ENCODE peak calls at places on chromosomes 2 and 18, in four cellular contexts. V, Q, B and Y are unnamed samples.

GRCh38 chr2:368386-368785 is 80.5 kb upstream of the ALKAL2 start:
- DNase-seq in V (no peak), Q (no peak), B (no peak), Y (no peak)

GRCh38 chr2:113407446-113408099 is 29.9 kb upstream of the ZNG1B start:
- DNase-seq in V (peak), Q (no peak), B (no peak), Y (peak)

GRCh38 chr2:203330434-203330833 is 2.2 kb downstream of the ABI2 start:
- DNase-seq in V (no peak), Q (peak), B (no peak), Y (peak)

GRCh38 chr18:68839701-68840100 is 41.8 kb downstream of the CCDC102B start:
- DNase-seq in V (no peak), Q (no peak), B (no peak), Y (no peak)

GRCh38 chr2:177645241-177645640 is 252.7 kb downstream of the AGPS start:
- DNase-seq in V (no peak), Q (no peak), B (no peak), Y (no peak)

GRCh38 chr2:133780099-133780996 is 212.1 kb upstream of the NCKAP5 start:
- DNase-seq in V (peak), Q (peak), B (peak), Y (peak)

GRCh38 chr2:164560181-164560792 is 61.0 kb downstream of the GRB14 start:
- DNase-seq in V (peak), Q (no peak), B (no peak), Y (peak)

GRCh38 chr2:8692783-8693768 is 11.2 kb downstream of the ID2 start:
- DNase-seq in V (peak), Q (peak), B (no peak), Y (peak)

GRCh38 chr2:237315170-237315880 is 98.6 kb downstream of the COL6A3 start:
- DNase-seq in V (peak), Q (no peak), B (no peak), Y (no peak)

GRCh38 chr2:88181511-88181910 is 11.4 kb downstream of the THNSL2 start:
- DNase-seq in V (no peak), Q (no peak), B (no peak), Y (no peak)

GRCh38 chr2:218734190-218734975 is 23.7 kb downstream of the TTLL4 start:
- DNase-seq in V (peak), Q (no peak), B (no peak), Y (no peak)

GRCh38 chr2:192038152-192038551 is 156.6 kb downstream of the TMEFF2 start:
- DNase-seq in V (no peak), Q (no peak), B (no peak), Y (no peak)

GRCh38 chr2:166539340-166540162 is 45.5 kb upstream of the SCN7A start:
- DNase-seq in V (peak), Q (peak), B (peak), Y (peak)

GRCh38 chr2:163343316-163343715 is 392.5 kb downstream of the FIGN start:
- DNase-seq in V (no peak), Q (no peak), B (no peak), Y (no peak)

GRCh38 chr2:107001964-107002696 is 116.2 kb upstream of the ST6GAL2 start:
- DNase-seq in V (no peak), Q (no peak), B (no peak), Y (peak)

GRCh38 chr2:127423476-127423840 is 5.2 kb downstream of the PROC start:
- DNase-seq in V (no peak), Q (no peak), B (no peak), Y (no peak)

GRCh38 chr2:127128508-127128907 is 21.6 kb upstream of the BIN1 start:
- DNase-seq in V (no peak), Q (no peak), B (peak), Y (no peak)

GRCh38 chr2:119192893-119193292 is 30.7 kb upstream of the STEAP3 start:
- DNase-seq in V (no peak), Q (no peak), B (no peak), Y (no peak)

GRCh38 chr2:57759131-57759530 is 287.5 kb upstream of the VRK2 start:
- DNase-seq in V (no peak), Q (no peak), B (no peak), Y (no peak)

GRCh38 chr2:11079131-11079824 is 76.0 kb upstream of the SLC66A3 start:
- DNase-seq in V (no peak), Q (no peak), B (no peak), Y (no peak)

GRCh38 chr2:46459694-46460093 is 19.7 kb upstream of the TMEM247 start:
- DNase-seq in V (no peak), Q (no peak), B (no peak), Y (no peak)

GRCh38 chr2:15243762-15244161 is 317.4 kb downstream of the NBAS start:
- DNase-seq in V (no peak), Q (peak), B (no peak), Y (no peak)

GRCh38 chr2:105438104-105438929 is 39.5 kb upstream of the FHL2 start:
- DNase-seq in V (no peak), Q (peak), B (no peak), Y (no peak)

GRCh38 chr2:198347349-198347748 is 543.0 kb downstream of the PLCL1 start:
- DNase-seq in V (no peak), Q (no peak), B (no peak), Y (no peak)

GRCh38 chr18:22221350-22221749 is 52.0 kb downstream of the GATA6 start:
- DNase-seq in V (no peak), Q (no peak), B (no peak), Y (no peak)
- TF ChIP-seq CHD4 in V (no peak), Q (no peak), B (no peak), Y (no peak)

GRCh38 chr2:28565720-28566295 is 69.9 kb downstream of the PLB1 start:
- DNase-seq in V (no peak), Q (no peak), B (no peak), Y (no peak)
- TF ChIP-seq CHD4 in V (no peak), Q (no peak), B (no peak), Y (no peak)

GRCh38 chr2:162257416-162257815 is 14.2 kb upstream of the FAP start:
- DNase-seq in V (no peak), Q (no peak), B (no peak), Y (no peak)
- TF ChIP-seq CHD4 in V (no peak), Q (no peak), B (no peak), Y (no peak)

GRCh38 chr2:39068290-39068689 is 52.6 kb downstream of the SOS1 start:
- DNase-seq in V (no peak), Q (no peak), B (no peak), Y (no peak)
- TF ChIP-seq CHD4 in V (no peak), Q (no peak), B (no peak), Y (no peak)

GRCh38 chr2:238466242-238466598 is 39.5 kb downstream of the ASB1 start:
- DNase-seq in V (no peak), Q (no peak), B (no peak), Y (no peak)
- TF ChIP-seq CHD4 in V (no peak), Q (no peak), B (no peak), Y (no peak)

GRCh38 chr18:34932363-34932762 is 108.8 kb upstream of the MAPRE2 start:
- DNase-seq in V (no peak), Q (no peak), B (no peak), Y (no peak)

GRCh38 chr18:34928754-34929335 is 112.4 kb upstream of the MAPRE2 start:
- DNase-seq in V (no peak), Q (no peak), B (no peak), Y (no peak)

GRCh38 chr18:34928068-34928753 is 113.0 kb upstream of the MAPRE2 start:
- DNase-seq in V (peak), Q (no peak), B (no peak), Y (no peak)

GRCh38 chr18:34926683-34927082 is 114.5 kb upstream of the MAPRE2 start:
- DNase-seq in V (no peak), Q (no peak), B (no peak), Y (no peak)

GRCh38 chr18:34929336-34929780 is 111.9 kb upstream of the MAPRE2 start:
- DNase-seq in V (peak), Q (no peak), B (no peak), Y (peak)
- TF ChIP-seq CHD4 in V (no peak), Q (no peak), B (no peak), Y (no peak)

GRCh38 chr18:21112140-21112473 is 494 bp upstream of the ROCK1 start:
- DNase-seq in V (no peak), Q (no peak), B (no peak), Y (no peak)
- TF ChIP-seq CHD4 in V (no peak), Q (no peak), B (no peak), Y (no peak)

GRCh38 chr2:38417745-38418689 is 40.9 kb upstream of the ATL2 start:
- DNase-seq in V (no peak), Q (no peak), B (no peak), Y (no peak)
- TF ChIP-seq CHD4 in V (no peak), Q (no peak), B (no peak), Y (no peak)

GRCh38 chr2:26462511-26463251 is 15.2 kb downstream of the OTOF start:
- DNase-seq in V (peak), Q (peak), B (no peak), Y (peak)
- TF ChIP-seq CHD4 in V (no peak), Q (no peak), B (no peak), Y (no peak)